ENCODE peak calls at places on chromosomes 6 and 20, in ten cellular contexts. C, B, A, O, I, H, G, K, M and Y are unnamed samples.

GRCh38 chr6:45437441-45437820 is 59.7 kb upstream of the SUPT3H start:
- DNase-seq in C (no peak), B (no peak), A (no peak), O (no peak), I (no peak), H (no peak), G (no peak), K (no peak), M (no peak), Y (no peak)

GRCh38 chr6:70270287-70271005 is 32.4 kb downstream of the COL9A1 start:
- DNase-seq in C (no peak), B (no peak), A (no peak), O (no peak), I (no peak), H (no peak), G (no peak), K (no peak), M (no peak), Y (no peak)

GRCh38 chr6:36427781-36428345 is 14.8 kb downstream of the PXT1 start:
- DNase-seq in C (no peak), B (peak; percentile 65), A (no peak), O (no peak), I (no peak), H (no peak), G (no peak), K (no peak), M (no peak), Y (no peak)

GRCh38 chr6:108080010-108080780 is 5.7 kb upstream of the OSTM1 start:
- DNase-seq in C (no peak), B (peak; percentile 63), A (no peak), O (peak; percentile 47), I (peak; percentile 38), H (no peak), G (no peak), K (peak; percentile 80), M (no peak), Y (no peak)

GRCh38 chr20:43837856-43838702 is 76.6 kb upstream of the TOX2 start:
- DNase-seq in C (no peak), B (no peak), A (no peak), O (no peak), I (no peak), H (no peak), G (no peak), K (no peak), M (no peak), Y (peak; percentile 50)

GRCh38 chr6:35505985-35506384 is 6.7 kb downstream of the TULP1 start:
- DNase-seq in C (no peak), B (no peak), A (no peak), O (no peak), I (no peak), H (no peak), G (no peak), K (peak; percentile 65), M (no peak), Y (no peak)

GRCh38 chr6:92376711-92377110 is 1042.6 kb downstream of the EPHA7 start:
- DNase-seq in C (no peak), B (peak; percentile 1), A (no peak), O (no peak), I (no peak), H (no peak), G (no peak), K (no peak), M (no peak), Y (no peak)

GRCh38 chr6:41288025-41288777 is 1.7 kb upstream of the TREM1 start:
- DNase-seq in C (peak; percentile 99), B (peak; percentile 18), A (no peak), O (peak; percentile 43), I (no peak), H (no peak), G (no peak), K (no peak), M (no peak), Y (peak; percentile 44)

GRCh38 chr6:9537381-9537780 is 877.5 kb downstream of the TFAP2A start:
- DNase-seq in C (no peak), B (peak; percentile 32), A (no peak), O (no peak), I (no peak), H (no peak), G (no peak), K (no peak), M (no peak), Y (no peak)

GRCh38 chr20:64219730-64220129 is 35.8 kb upstream of the PCMTD2 start:
- DNase-seq in C (no peak), B (no peak), A (no peak), O (no peak), I (no peak), H (no peak), G (no peak), K (no peak), M (no peak), Y (no peak)

GRCh38 chr6:16850332-16851022 is 89.2 kb upstream of the ATXN1 start:
- DNase-seq in C (no peak), B (no peak), A (no peak), O (no peak), I (no peak), H (no peak), G (no peak), K (no peak), M (no peak), Y (no peak)